ENCODE peak calls at places on chromosomes 3 and 15, in seven cellular contexts. Y is epithelial cell of esophagus; R is NCI-H2107; V is mesothelial cell of epicardium; U is NCI-H1436; B is stimulated activated CD8-positive, alpha-beta memory T cell treated with anti-CD3 and anti-CD28 coated beads, Interleukin-15, amount 100 ng/mL, for 48 hours; I is fibroblast of the aortic adventitia. K is an unnamed sample.

GRCh38 chr3:181723568-181724431 is 12.1 kb downstream of the SOX2 start:
- DNase-seq in B (no peak), U (no peak), R (no peak), V (no peak), I (no peak), Y (peak), K (no peak)

GRCh38 chr3:42515391-42515916 is 13.0 kb downstream of the VIPR1 start:
- DNase-seq in B (no peak), V (no peak), R (no peak), I (peak), Y (peak), U (no peak), K (peak)

GRCh38 chr3:184077881-184078280 is 19.0 kb upstream of the HTR3E start:
- DNase-seq in U (no peak), Y (no peak), B (no peak), V (no peak), R (no peak), I (no peak), K (no peak)

GRCh38 chr15:56410712-56411111 is 45.5 kb downstream of the TEX9 start:
- DNase-seq in V (no peak), R (no peak), Y (no peak), B (no peak), U (no peak), I (no peak), K (no peak)

GRCh38 chr3:188819939-188820338 is 351.8 kb upstream of the TPRG1 start:
- DNase-seq in V (no peak), B (no peak), R (no peak), U (no peak), I (peak), Y (no peak), K (no peak)

GRCh38 chr15:88193415-88193814 is 63.1 kb downstream of the NTRK3 start:
- DNase-seq in R (no peak), U (no peak), B (no peak), V (no peak), I (no peak), Y (no peak), K (no peak)

GRCh38 chr3:27216955-27217552 is 152.1 kb downstream of the NEK10 start:
- DNase-seq in B (no peak), Y (peak), V (no peak), R (no peak), U (no peak), I (peak), K (no peak)

GRCh38 chr3:48503406-48504050 is 446 bp downstream of the SHISA5 start:
- DNase-seq in V (no peak), Y (peak), R (no peak), U (no peak), I (peak), B (no peak), K (peak)

GRCh38 chr3:149621218-149622005 is 36.4 kb downstream of the WWTR1 start:
- DNase-seq in V (no peak), I (peak), U (no peak), Y (peak), R (no peak), B (no peak), K (no peak)

GRCh38 chr3:105647047-105647446 is 221.8 kb downstream of the CBLB start:
- DNase-seq in R (no peak), B (no peak), I (peak), U (no peak), Y (peak), V (no peak), K (no peak)

GRCh38 chr3:27423463-27423862 is 54.3 kb upstream of the NEK10 start:
- DNase-seq in Y (peak), R (no peak), I (peak), B (no peak), V (no peak), U (no peak), K (no peak)

GRCh38 chr3:25664810-25665645 is at the start of gene TOP2B:
- DNase-seq in U (peak), R (peak), B (peak), Y (peak), I (peak), V (peak), K (peak)

GRCh38 chr3:184361932-184362667 is 590 bp downstream of the POLR2H start:
- DNase-seq in U (peak), V (no peak), I (no peak), R (peak), Y (peak), B (peak), K (peak)

GRCh38 chr3:115857518-115858136 is 234.3 kb downstream of the GAP43 start:
- DNase-seq in V (no peak), R (no peak), I (no peak), Y (peak), B (no peak), U (no peak), K (no peak)

GRCh38 chr3:4824948-4825325 is 154.3 kb upstream of the BHLHE40 start:
- DNase-seq in Y (peak), B (no peak), V (no peak), U (no peak), R (no peak), I (peak), K (no peak)

GRCh38 chr3:17808994-17809393 is 66.6 kb upstream of the TBC1D5 start:
- DNase-seq in V (no peak), I (peak), R (no peak), Y (no peak), B (no peak), U (no peak), K (no peak)

GRCh38 chr3:196341142-196341541 is 3.0 kb upstream of the TM4SF19 start:
- DNase-seq in V (no peak), R (no peak), I (peak), U (no peak), B (no peak), Y (peak), K (no peak)

GRCh38 chr15:28873585-28874139 is 12.1 kb upstream of the APBA2 start:
- DNase-seq in Y (no peak), V (no peak), I (no peak), B (no peak), R (no peak), U (no peak), K (no peak)

GRCh38 chr3:38138347-38139190 is at the start of gene MYD88:
- DNase-seq in V (no peak), Y (peak), B (peak), R (no peak), U (no peak), I (peak), K (peak)

K was measured in breast epithelium.